ENCODE peak calls at places on chromosomes 11 and 22, in ten cellular contexts. One of them, this sample, is unnamed.

GRCh38 chr11:84476581-84476980 is 1150.6 kb downstream of the DLG2 start:
- DNase-seq in T-helper 2 cell: no peak
- DNase-seq in Calu3: no peak
- DNase-seq in foreskin melanocyte: no peak
- DNase-seq in HFFc6: no peak
- DNase-seq in NCI-H2081 treated with DMSO at 0.1 percent for 48 hours: no peak
- DNase-seq in GM10248: no peak
- DNase-seq in CD8-positive, alpha-beta T cell: no peak
- DNase-seq in HTR-8/SVneo: no peak
- DNase-seq in fibroblast of the conjunctiva: no peak
- DNase-seq in this sample: no peak

GRCh38 chr22:49518436-49518970 is 309.2 kb downstream of the BRD1 start:
- DNase-seq in T-helper 2 cell: no peak
- DNase-seq in Calu3: no peak
- DNase-seq in foreskin melanocyte: no peak
- DNase-seq in HFFc6: no peak
- DNase-seq in NCI-H2081 treated with DMSO at 0.1 percent for 48 hours: no peak
- DNase-seq in GM10248: no peak
- DNase-seq in CD8-positive, alpha-beta T cell: no peak
- DNase-seq in HTR-8/SVneo: no peak
- DNase-seq in fibroblast of the conjunctiva: no peak
- DNase-seq in this sample: no peak

GRCh38 chr11:121929581-121929980 is 186.4 kb downstream of the BLID start:
- DNase-seq in T-helper 2 cell: no peak
- DNase-seq in Calu3: no peak
- DNase-seq in foreskin melanocyte: peak
- DNase-seq in HFFc6: peak
- DNase-seq in NCI-H2081 treated with DMSO at 0.1 percent for 48 hours: no peak
- DNase-seq in GM10248: no peak
- DNase-seq in CD8-positive, alpha-beta T cell: no peak
- DNase-seq in HTR-8/SVneo: peak
- DNase-seq in fibroblast of the conjunctiva: no peak
- DNase-seq in this sample: no peak

GRCh38 chr22:22928666-22929380 is 41.2 kb downstream of the IGLL5 start:
- DNase-seq in T-helper 2 cell: no peak
- DNase-seq in Calu3: peak
- DNase-seq in foreskin melanocyte: no peak
- DNase-seq in HFFc6: peak
- DNase-seq in NCI-H2081 treated with DMSO at 0.1 percent for 48 hours: no peak
- DNase-seq in GM10248: peak
- DNase-seq in CD8-positive, alpha-beta T cell: peak
- DNase-seq in HTR-8/SVneo: no peak
- DNase-seq in fibroblast of the conjunctiva: no peak
- DNase-seq in this sample: peak

GRCh38 chr11:2752923-2753322 is 53.1 kb upstream of the KCNQ1OT1 start:
- DNase-seq in T-helper 2 cell: no peak
- DNase-seq in Calu3: no peak
- DNase-seq in foreskin melanocyte: no peak
- DNase-seq in HFFc6: no peak
- DNase-seq in NCI-H2081 treated with DMSO at 0.1 percent for 48 hours: no peak
- DNase-seq in GM10248: no peak
- DNase-seq in CD8-positive, alpha-beta T cell: no peak
- DNase-seq in HTR-8/SVneo: no peak
- DNase-seq in fibroblast of the conjunctiva: no peak
- DNase-seq in this sample: no peak

GRCh38 chr11:291281-292210 is 2.6 kb downstream of the PGGHG start:
- DNase-seq in T-helper 2 cell: peak
- DNase-seq in Calu3: no peak
- DNase-seq in foreskin melanocyte: no peak
- DNase-seq in HFFc6: no peak
- DNase-seq in NCI-H2081 treated with DMSO at 0.1 percent for 48 hours: no peak
- DNase-seq in GM10248: no peak
- DNase-seq in CD8-positive, alpha-beta T cell: peak
- DNase-seq in HTR-8/SVneo: no peak
- DNase-seq in fibroblast of the conjunctiva: no peak
- DNase-seq in this sample: no peak

GRCh38 chr11:65417702-65418430 is 4.7 kb upstream of the NEAT1 start:
- DNase-seq in T-helper 2 cell: no peak
- DNase-seq in Calu3: no peak
- DNase-seq in foreskin melanocyte: peak
- DNase-seq in HFFc6: no peak
- DNase-seq in NCI-H2081 treated with DMSO at 0.1 percent for 48 hours: no peak
- DNase-seq in GM10248: no peak
- DNase-seq in CD8-positive, alpha-beta T cell: peak
- DNase-seq in HTR-8/SVneo: no peak
- DNase-seq in fibroblast of the conjunctiva: no peak
- DNase-seq in this sample: no peak

GRCh38 chr11:36509265-36509664 is 807 bp downstream of the TRAF6 start:
- DNase-seq in T-helper 2 cell: no peak
- DNase-seq in Calu3: no peak
- DNase-seq in foreskin melanocyte: no peak
- DNase-seq in HFFc6: peak
- DNase-seq in NCI-H2081 treated with DMSO at 0.1 percent for 48 hours: no peak
- DNase-seq in GM10248: peak
- DNase-seq in CD8-positive, alpha-beta T cell: peak
- DNase-seq in HTR-8/SVneo: no peak
- DNase-seq in fibroblast of the conjunctiva: no peak
- DNase-seq in this sample: no peak

GRCh38 chr22:43038325-43038724 is 23.4 kb upstream of the PACSIN2 start:
- DNase-seq in T-helper 2 cell: no peak
- DNase-seq in Calu3: no peak
- DNase-seq in foreskin melanocyte: no peak
- DNase-seq in HFFc6: no peak
- DNase-seq in NCI-H2081 treated with DMSO at 0.1 percent for 48 hours: no peak
- DNase-seq in GM10248: no peak
- DNase-seq in CD8-positive, alpha-beta T cell: no peak
- DNase-seq in HTR-8/SVneo: no peak
- DNase-seq in fibroblast of the conjunctiva: no peak
- DNase-seq in this sample: no peak

GRCh38 chr11:116578971-116579687 is 193.7 kb downstream of the BUD13 start:
- DNase-seq in T-helper 2 cell: no peak
- DNase-seq in Calu3: no peak
- DNase-seq in foreskin melanocyte: no peak
- DNase-seq in HFFc6: no peak
- DNase-seq in NCI-H2081 treated with DMSO at 0.1 percent for 48 hours: peak
- DNase-seq in GM10248: no peak
- DNase-seq in CD8-positive, alpha-beta T cell: no peak
- DNase-seq in HTR-8/SVneo: no peak
- DNase-seq in fibroblast of the conjunctiva: no peak
- DNase-seq in this sample: no peak

GRCh38 chr11:78209478-78209877 is 20.8 kb downstream of the USP35 start:
- DNase-seq in T-helper 2 cell: no peak
- DNase-seq in Calu3: no peak
- DNase-seq in foreskin melanocyte: no peak
- DNase-seq in HFFc6: no peak
- DNase-seq in NCI-H2081 treated with DMSO at 0.1 percent for 48 hours: no peak
- DNase-seq in GM10248: no peak
- DNase-seq in CD8-positive, alpha-beta T cell: no peak
- DNase-seq in HTR-8/SVneo: no peak
- DNase-seq in fibroblast of the conjunctiva: no peak
- DNase-seq in this sample: no peak

GRCh38 chr22:34243023-34243422 is 322.7 kb upstream of the LARGE1 start:
- DNase-seq in T-helper 2 cell: no peak
- DNase-seq in Calu3: no peak
- DNase-seq in foreskin melanocyte: no peak
- DNase-seq in HFFc6: no peak
- DNase-seq in NCI-H2081 treated with DMSO at 0.1 percent for 48 hours: no peak
- DNase-seq in GM10248: no peak
- DNase-seq in CD8-positive, alpha-beta T cell: no peak
- DNase-seq in HTR-8/SVneo: no peak
- DNase-seq in fibroblast of the conjunctiva: no peak
- DNase-seq in this sample: no peak

GRCh38 chr11:62264004-62264403 is 6.0 kb upstream of the SCGB2A2 start:
- DNase-seq in T-helper 2 cell: no peak
- DNase-seq in Calu3: no peak
- DNase-seq in foreskin melanocyte: no peak
- DNase-seq in HFFc6: no peak
- DNase-seq in NCI-H2081 treated with DMSO at 0.1 percent for 48 hours: no peak
- DNase-seq in GM10248: no peak
- DNase-seq in CD8-positive, alpha-beta T cell: no peak
- DNase-seq in HTR-8/SVneo: no peak
- DNase-seq in fibroblast of the conjunctiva: no peak
- DNase-seq in this sample: no peak

GRCh38 chr11:112790286-112790685 is 170.9 kb upstream of the NCAM1 start:
- DNase-seq in T-helper 2 cell: no peak
- DNase-seq in Calu3: no peak
- DNase-seq in foreskin melanocyte: no peak
- DNase-seq in HFFc6: no peak
- DNase-seq in NCI-H2081 treated with DMSO at 0.1 percent for 48 hours: no peak
- DNase-seq in GM10248: no peak
- DNase-seq in CD8-positive, alpha-beta T cell: no peak
- DNase-seq in HTR-8/SVneo: no peak
- DNase-seq in fibroblast of the conjunctiva: no peak
- DNase-seq in this sample: no peak

GRCh38 chr11:1017269-1018005 is 19.1 kb downstream of the MUC6 start:
- DNase-seq in T-helper 2 cell: no peak
- DNase-seq in Calu3: no peak
- DNase-seq in foreskin melanocyte: no peak
- DNase-seq in HFFc6: peak
- DNase-seq in NCI-H2081 treated with DMSO at 0.1 percent for 48 hours: no peak
- DNase-seq in GM10248: peak
- DNase-seq in CD8-positive, alpha-beta T cell: no peak
- DNase-seq in HTR-8/SVneo: no peak
- DNase-seq in fibroblast of the conjunctiva: no peak
- DNase-seq in this sample: no peak

GRCh38 chr11:34205326-34206035 is 100.1 kb downstream of the NAT10 start:
- DNase-seq in T-helper 2 cell: no peak
- DNase-seq in Calu3: no peak
- DNase-seq in foreskin melanocyte: no peak
- DNase-seq in HFFc6: no peak
- DNase-seq in NCI-H2081 treated with DMSO at 0.1 percent for 48 hours: no peak
- DNase-seq in GM10248: no peak
- DNase-seq in CD8-positive, alpha-beta T cell: no peak
- DNase-seq in HTR-8/SVneo: no peak
- DNase-seq in fibroblast of the conjunctiva: no peak
- DNase-seq in this sample: no peak

GRCh38 chr22:19507534-19507861 is 16.7 kb downstream of the CLDN5 start:
- DNase-seq in T-helper 2 cell: no peak
- DNase-seq in Calu3: no peak
- DNase-seq in foreskin melanocyte: no peak
- DNase-seq in HFFc6: no peak
- DNase-seq in NCI-H2081 treated with DMSO at 0.1 percent for 48 hours: no peak
- DNase-seq in GM10248: no peak
- DNase-seq in CD8-positive, alpha-beta T cell: no peak
- DNase-seq in HTR-8/SVneo: no peak
- DNase-seq in fibroblast of the conjunctiva: no peak
- DNase-seq in this sample: no peak

GRCh38 chr11:75565916-75566762 is 4.1 kb downstream of the SERPINH1 start:
- DNase-seq in T-helper 2 cell: no peak
- DNase-seq in Calu3: no peak
- DNase-seq in foreskin melanocyte: no peak
- DNase-seq in HFFc6: no peak
- DNase-seq in NCI-H2081 treated with DMSO at 0.1 percent for 48 hours: no peak
- DNase-seq in GM10248: no peak
- DNase-seq in CD8-positive, alpha-beta T cell: no peak
- DNase-seq in HTR-8/SVneo: no peak
- DNase-seq in fibroblast of the conjunctiva: no peak
- DNase-seq in this sample: no peak

GRCh38 chr11:17489729-17490128 is 13.1 kb upstream of the ABCC8 start:
- DNase-seq in T-helper 2 cell: no peak
- DNase-seq in Calu3: no peak
- DNase-seq in foreskin melanocyte: no peak
- DNase-seq in HFFc6: no peak
- DNase-seq in NCI-H2081 treated with DMSO at 0.1 percent for 48 hours: no peak
- DNase-seq in GM10248: no peak
- DNase-seq in CD8-positive, alpha-beta T cell: no peak
- DNase-seq in HTR-8/SVneo: no peak
- DNase-seq in fibroblast of the conjunctiva: no peak
- DNase-seq in this sample: no peak

GRCh38 chr11:82732348-82732733 is 1.3 kb downstream of the FAM181B start:
- DNase-seq in T-helper 2 cell: no peak
- DNase-seq in Calu3: no peak
- DNase-seq in foreskin melanocyte: no peak
- DNase-seq in HFFc6: no peak
- DNase-seq in NCI-H2081 treated with DMSO at 0.1 percent for 48 hours: no peak
- DNase-seq in GM10248: no peak
- DNase-seq in CD8-positive, alpha-beta T cell: no peak
- DNase-seq in HTR-8/SVneo: no peak
- DNase-seq in fibroblast of the conjunctiva: no peak
- DNase-seq in this sample: no peak

GRCh38 chr11:73564903-73565302 is 33.0 kb downstream of the FAM168A start:
- DNase-seq in T-helper 2 cell: no peak
- DNase-seq in Calu3: no peak
- DNase-seq in foreskin melanocyte: no peak
- DNase-seq in HFFc6: no peak
- DNase-seq in NCI-H2081 treated with DMSO at 0.1 percent for 48 hours: no peak
- DNase-seq in GM10248: no peak
- DNase-seq in CD8-positive, alpha-beta T cell: no peak
- DNase-seq in HTR-8/SVneo: no peak
- DNase-seq in fibroblast of the conjunctiva: no peak
- DNase-seq in this sample: no peak

GRCh38 chr11:28674432-28675076 is 566.4 kb downstream of the METTL15 start:
- DNase-seq in T-helper 2 cell: no peak
- DNase-seq in Calu3: peak
- DNase-seq in foreskin melanocyte: no peak
- DNase-seq in HFFc6: peak
- DNase-seq in NCI-H2081 treated with DMSO at 0.1 percent for 48 hours: no peak
- DNase-seq in GM10248: no peak
- DNase-seq in CD8-positive, alpha-beta T cell: no peak
- DNase-seq in HTR-8/SVneo: no peak
- DNase-seq in fibroblast of the conjunctiva: peak
- DNase-seq in this sample: no peak

GRCh38 chr22:32396255-32396654 is 15.8 kb downstream of the RTCB start:
- DNase-seq in T-helper 2 cell: no peak
- DNase-seq in Calu3: no peak
- DNase-seq in foreskin melanocyte: no peak
- DNase-seq in HFFc6: no peak
- DNase-seq in NCI-H2081 treated with DMSO at 0.1 percent for 48 hours: no peak
- DNase-seq in GM10248: no peak
- DNase-seq in CD8-positive, alpha-beta T cell: no peak
- DNase-seq in HTR-8/SVneo: no peak
- DNase-seq in fibroblast of the conjunctiva: no peak
- DNase-seq in this sample: no peak

GRCh38 chr11:35558468-35558867 is 33.1 kb upstream of the PAMR1 start:
- DNase-seq in T-helper 2 cell: no peak
- DNase-seq in Calu3: no peak
- DNase-seq in foreskin melanocyte: no peak
- DNase-seq in HFFc6: no peak
- DNase-seq in NCI-H2081 treated with DMSO at 0.1 percent for 48 hours: no peak
- DNase-seq in GM10248: no peak
- DNase-seq in CD8-positive, alpha-beta T cell: no peak
- DNase-seq in HTR-8/SVneo: no peak
- DNase-seq in fibroblast of the conjunctiva: no peak
- DNase-seq in this sample: no peak

GRCh38 chr11:18329196-18329870 is 7.0 kb downstream of the GTF2H1 start:
- DNase-seq in T-helper 2 cell: no peak
- DNase-seq in Calu3: no peak
- DNase-seq in foreskin melanocyte: no peak
- DNase-seq in HFFc6: no peak
- DNase-seq in NCI-H2081 treated with DMSO at 0.1 percent for 48 hours: no peak
- DNase-seq in GM10248: peak
- DNase-seq in CD8-positive, alpha-beta T cell: no peak
- DNase-seq in HTR-8/SVneo: no peak
- DNase-seq in fibroblast of the conjunctiva: no peak
- DNase-seq in this sample: peak

GRCh38 chr22:24801906-24802504 is 4.0 kb upstream of the SGSM1 start:
- DNase-seq in T-helper 2 cell: no peak
- DNase-seq in Calu3: no peak
- DNase-seq in foreskin melanocyte: no peak
- DNase-seq in HFFc6: no peak
- DNase-seq in NCI-H2081 treated with DMSO at 0.1 percent for 48 hours: no peak
- DNase-seq in GM10248: no peak
- DNase-seq in CD8-positive, alpha-beta T cell: no peak
- DNase-seq in HTR-8/SVneo: no peak
- DNase-seq in fibroblast of the conjunctiva: no peak
- DNase-seq in this sample: no peak

GRCh38 chr22:25161017-25161915 is 38.4 kb upstream of the CRYBB3 start:
- DNase-seq in T-helper 2 cell: no peak
- DNase-seq in Calu3: no peak
- DNase-seq in foreskin melanocyte: no peak
- DNase-seq in HFFc6: no peak
- DNase-seq in NCI-H2081 treated with DMSO at 0.1 percent for 48 hours: no peak
- DNase-seq in GM10248: no peak
- DNase-seq in CD8-positive, alpha-beta T cell: no peak
- DNase-seq in HTR-8/SVneo: no peak
- DNase-seq in fibroblast of the conjunctiva: no peak
- DNase-seq in this sample: no peak

GRCh38 chr11:14499178-14499559 is 442 bp downstream of the COPB1 start:
- DNase-seq in T-helper 2 cell: peak
- DNase-seq in Calu3: peak
- DNase-seq in foreskin melanocyte: no peak
- DNase-seq in HFFc6: no peak
- DNase-seq in NCI-H2081 treated with DMSO at 0.1 percent for 48 hours: no peak
- DNase-seq in GM10248: no peak
- DNase-seq in CD8-positive, alpha-beta T cell: peak
- DNase-seq in HTR-8/SVneo: peak
- DNase-seq in fibroblast of the conjunctiva: no peak
- DNase-seq in this sample: no peak